ENCODE peak calls at places on chromosomes 5 and 9, in seven cellular contexts. Z is GM12891, X is K562, J is GM12878, N is HepG2, Q is SK-N-SH, H is H1. Y is an unnamed sample.

GRCh38 chr5:36777105-36777757 is 99.3 kb upstream of the NIPBL start:
- DNase-seq in Z (no peak), X (peak), J (no peak), N (peak), Q (peak), H (no peak), Y (no peak)

GRCh38 chr5:81425569-81425968 is 31.6 kb upstream of the ACOT12 start:
- DNase-seq in Z (no peak), X (peak), J (no peak), N (peak), Q (peak), H (no peak), Y (no peak)

GRCh38 chr5:57754616-57755015 is 272.0 kb upstream of the ACTBL2 start:
- DNase-seq in Z (no peak), X (no peak), J (no peak), N (no peak), Q (no peak), H (no peak), Y (no peak)

GRCh38 chr5:152556779-152557178 is 151.7 kb upstream of the NMUR2 start:
- DNase-seq in Z (no peak), X (no peak), J (no peak), N (no peak), Q (no peak), H (no peak), Y (no peak)

GRCh38 chr5:178474562-178475184 is 115.5 kb downstream of the COL23A1 start:
- DNase-seq in Z (no peak), X (no peak), J (no peak), N (no peak), Q (no peak), H (no peak), Y (no peak)

GRCh38 chr5:14138608-14139540 is 4.3 kb upstream of the TRIO start:
- DNase-seq in Z (no peak), X (no peak), J (no peak), N (no peak), Q (no peak), H (no peak), Y (no peak)

GRCh38 chr5:14444988-14445387 is 136.6 kb upstream of the OTULINL start:
- DNase-seq in Z (no peak), X (no peak), J (no peak), N (no peak), Q (no peak), H (no peak), Y (no peak)

GRCh38 chr5:43161244-43161643 is 30.8 kb upstream of the NIM1K start:
- DNase-seq in Z (no peak), X (no peak), J (no peak), N (no peak), Q (no peak), H (no peak), Y (no peak)

GRCh38 chr5:147509710-147510651 is at the start of gene DPYSL3:
- DNase-seq in Z (no peak), X (no peak), J (no peak), N (no peak), Q (peak), H (peak), Y (no peak)

GRCh38 chr5:77180167-77181081 is 30.1 kb upstream of the PDE8B start:
- DNase-seq in Z (no peak), X (no peak), J (no peak), N (no peak), Q (peak), H (peak), Y (no peak)

GRCh38 chr5:32712463-32713395 is 1.6 kb downstream of the NPR3 start:
- DNase-seq in Z (peak), X (no peak), J (no peak), N (no peak), Q (peak), H (peak), Y (no peak)

GRCh38 chr5:173689713-173690360 is 73.4 kb upstream of the BOD1 start:
- DNase-seq in Z (no peak), X (no peak), J (no peak), N (peak), Q (peak), H (no peak), Y (peak)

GRCh38 chr5:149540098-149540497 is 11.1 kb downstream of the CSNK1A1 start:
- DNase-seq in Z (no peak), X (no peak), J (no peak), N (no peak), Q (no peak), H (no peak), Y (no peak)

GRCh38 chr9:87950765-87951488 is 23.4 kb downstream of the CDK20 start:
- DNase-seq in Z (no peak), X (peak), J (no peak), N (peak), Q (peak), H (peak), Y (no peak)

GRCh38 chr5:168433982-168434381 is 52.3 kb upstream of the RARS1 start:
- DNase-seq in Z (no peak), X (no peak), J (no peak), N (no peak), Q (peak), H (no peak), Y (no peak)

GRCh38 chr5:171315386-171315891 is 6.4 kb downstream of the TLX3 start:
- DNase-seq in Z (no peak), X (no peak), J (no peak), N (no peak), Q (no peak), H (peak), Y (no peak)

GRCh38 chr9:111805841-111806241 is 11.1 kb upstream of the SHOC1 start:
- DNase-seq in Z (no peak), X (no peak), J (no peak), N (no peak), Q (no peak), H (no peak), Y (no peak)

GRCh38 chr5:98109561-98110006 is 663.9 kb upstream of the RGMB start:
- DNase-seq in Z (no peak), X (no peak), J (no peak), N (no peak), Q (no peak), H (no peak), Y (no peak)
- TF ChIP-seq TAF1 in Z (no peak), X (no peak), J (no peak), N (no peak), Q (peak), H (no peak), Y (no peak)

GRCh38 chr5:88675159-88675757 is 207.7 kb downstream of the MEF2C start:
- DNase-seq in Z (no peak), X (no peak), J (no peak), N (no peak), Q (no peak), H (no peak), Y (no peak)
- TF ChIP-seq POLR2AphosphoS5 in Z (no peak), X (no peak), J (no peak), N (no peak), Q (no peak), H (no peak), Y (no peak)

GRCh38 chr9:75148551-75148950 is 60.2 kb downstream of the OSTF1 start:
- DNase-seq in Z (no peak), X (no peak), J (no peak), N (no peak), Q (no peak), H (no peak), Y (no peak)
- TF ChIP-seq TAF1 in Z (no peak), X (no peak), J (no peak), N (no peak), Q (no peak), H (no peak), Y (no peak)

GRCh38 chr5:140109050-140109817 is 4.7 kb upstream of the PURA start:
- DNase-seq in Z (no peak), X (peak), J (no peak), N (no peak), Q (no peak), H (no peak), Y (no peak)
- TF ChIP-seq POLR2AphosphoS5 in Z (no peak), X (no peak), J (no peak), N (no peak), Q (no peak), H (no peak), Y (no peak)

GRCh38 chr5:163565931-163566608 is 60.7 kb downstream of the MAT2B start:
- DNase-seq in Z (no peak), X (no peak), J (peak), N (peak), Q (no peak), H (peak), Y (peak)

GRCh38 chr5:163565492-163565891 is 60.1 kb downstream of the MAT2B start:
- DNase-seq in Z (no peak), X (no peak), J (no peak), N (no peak), Q (no peak), H (no peak), Y (no peak)

GRCh38 chr5:163563112-163563511 is 57.7 kb downstream of the MAT2B start:
- DNase-seq in Z (no peak), X (no peak), J (no peak), N (no peak), Q (no peak), H (no peak), Y (no peak)

GRCh38 chr5:163563880-163564279 is 58.5 kb downstream of the MAT2B start:
- DNase-seq in Z (no peak), X (no peak), J (no peak), N (no peak), Q (no peak), H (no peak), Y (no peak)

GRCh38 chr5:163564321-163564924 is 59.0 kb downstream of the MAT2B start:
- DNase-seq in Z (peak), X (peak), J (peak), N (peak), Q (peak), H (peak), Y (no peak)
- TF ChIP-seq TAF1 in Z (no peak), X (no peak), J (no peak), N (no peak), Q (no peak), H (no peak), Y (no peak)

GRCh38 chr9:115198018-115198417 is 80.1 kb upstream of the TNC start:
- DNase-seq in Z (no peak), X (no peak), J (no peak), N (no peak), Q (peak), H (no peak), Y (no peak)
- TF ChIP-seq POLR2AphosphoS5 in Z (no peak), X (no peak), J (no peak), N (no peak), Q (peak), H (no peak), Y (no peak)

DNA sequence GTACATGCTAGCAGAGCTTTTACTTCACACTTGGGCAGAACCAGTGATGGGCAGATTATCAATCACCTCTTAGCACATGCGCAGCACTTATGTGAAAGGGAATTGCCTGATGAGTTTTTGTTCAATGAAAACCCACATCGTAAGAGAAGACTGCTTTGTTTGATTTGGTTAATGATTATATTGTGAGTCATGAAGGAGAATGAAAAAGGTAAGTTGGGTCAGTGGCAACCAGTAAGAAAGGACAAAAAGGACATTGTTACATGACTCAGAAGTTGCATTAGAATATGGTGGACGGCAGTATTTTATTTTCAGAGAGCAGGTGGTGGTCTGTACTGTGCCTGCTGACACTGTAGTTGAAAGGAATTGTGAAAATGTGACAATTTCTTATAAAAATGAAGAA is 127.4 kb downstream of the AOPEP start:
- DNase-seq in Z (no peak), X (no peak), J (no peak), N (peak), Q (no peak), H (no peak), Y (no peak)
- TF ChIP-seq TAF1 in Z (no peak), X (no peak), J (no peak), N (peak), Q (no peak), H (no peak), Y (no peak)

DNA sequence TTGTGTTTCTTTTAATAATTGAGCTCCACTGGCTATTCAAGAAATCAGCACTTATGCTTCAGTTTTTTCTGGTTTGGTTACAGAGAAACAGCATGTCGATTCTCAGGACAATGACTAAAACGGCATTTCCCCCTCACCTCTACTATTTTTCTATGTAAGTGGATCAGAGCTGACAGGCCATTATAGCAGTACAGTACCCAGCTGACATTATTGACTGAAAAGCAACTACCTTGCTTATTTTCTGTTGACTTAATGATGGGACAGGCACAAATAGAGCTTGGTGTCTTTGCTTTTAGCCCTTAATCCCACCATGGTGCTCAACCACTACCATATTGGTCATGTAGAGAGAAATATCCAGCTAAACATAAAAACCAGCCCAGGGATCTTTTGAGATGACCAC is 35.4 kb upstream of the CCNG1 start:
- DNase-seq in Z (no peak), X (no peak), J (no peak), N (no peak), Q (no peak), H (no peak), Y (no peak)
- TF ChIP-seq POLR2AphosphoS5 in Z (no peak), X (no peak), J (no peak), N (no peak), Q (no peak), H (no peak), Y (no peak)

DNA sequence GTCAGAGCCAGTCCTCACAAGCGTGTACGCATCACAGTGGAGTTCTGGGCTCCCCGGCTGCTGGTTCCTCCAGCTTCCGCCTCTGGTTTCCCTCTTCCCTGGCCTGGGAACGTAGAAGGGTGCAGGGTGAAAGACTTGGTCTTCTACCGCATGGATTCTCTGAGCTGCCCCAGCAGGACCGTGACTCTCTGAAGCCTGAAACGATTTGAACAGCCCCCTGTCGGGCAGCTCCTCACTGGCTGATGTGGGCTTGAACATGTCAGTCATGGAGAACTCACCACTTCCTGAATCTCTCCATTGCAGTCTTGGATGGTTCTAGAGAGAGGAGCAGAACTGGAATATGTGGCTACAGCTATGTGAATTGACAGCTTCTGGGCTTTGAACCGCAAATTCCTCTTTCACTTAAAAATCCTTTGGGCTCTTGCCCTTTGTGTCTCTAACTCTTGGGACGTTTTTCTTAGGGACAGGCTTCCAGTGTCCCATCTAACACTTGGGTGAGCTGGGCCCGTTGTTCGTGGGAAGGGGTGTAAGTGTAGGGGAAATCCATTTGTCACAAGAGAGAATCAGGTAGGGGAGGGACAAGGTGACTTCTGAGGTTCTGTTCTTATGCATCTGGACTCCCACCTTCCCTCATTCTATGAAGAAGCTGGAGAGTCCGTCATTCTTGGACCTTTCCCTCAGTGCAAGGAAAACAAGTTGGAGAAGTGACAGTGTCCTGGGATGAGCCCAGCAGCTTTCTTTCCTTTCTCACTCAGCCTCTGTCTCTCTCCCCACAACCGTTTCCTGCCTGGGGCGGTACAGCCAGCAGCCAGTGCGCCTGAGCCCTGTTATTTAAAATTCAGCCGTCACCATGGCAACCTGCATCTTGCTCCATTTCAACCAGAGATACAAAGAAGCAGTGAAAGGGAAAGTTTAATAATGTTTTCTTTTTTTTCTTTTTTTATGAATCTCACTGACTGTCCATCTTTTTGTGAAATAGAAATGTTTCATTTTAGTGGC is 84.7 kb downstream of the PTTG1 start:
- DNase-seq in Z (peak), X (no peak), J (no peak), N (no peak), Q (peak), H (peak), Y (peak)
- TF ChIP-seq TAF1 in Z (no peak), X (no peak), J (no peak), N (no peak), Q (no peak), H (no peak), Y (no peak)

GRCh38 chr9:98132158-98132557 is 13.1 kb upstream of the TRIM14 start:
- DNase-seq in Z (no peak), X (no peak), J (no peak), N (no peak), Q (no peak), H (no peak), Y (no peak)
- TF ChIP-seq POLR2AphosphoS5 in Z (no peak), X (no peak), J (no peak), N (no peak), Q (no peak), H (no peak), Y (no peak)

Y was measured in GM12892.